ENCODE peak calls at places on chromosomes 6 and 20, in eight cellular contexts. I is AG20443; R is naive B cell; N is activated CD8-positive, alpha-beta memory T cell treated with anti-CD3 and anti-CD28 coated beads, Interleukin-2, amount 50 U/mL, for 48 hours; T is kidney tubule cell; O is effector memory CD4-positive, alpha-beta T cell; Y is stimulated activated CD4-positive, alpha-beta T cell treated with anti-CD3 and anti-CD28 coated beads, Interleukin-2, amount 100 ng/mL, for 24 hours; W is globus pallidus. A is an unnamed sample.

GRCh38 chr6:118485601-118486550 is 62.2 kb upstream of the PLN start:
- DNase-seq in I (no peak), R (no peak), N (no peak), T (no peak), O (no peak), Y (no peak), W (peak), A (peak)

GRCh38 chr6:142802124-142802523 is 142.9 kb downstream of the HIVEP2 start:
- DNase-seq in I (peak), R (no peak), N (no peak), T (peak), O (no peak), Y (peak), W (no peak), A (no peak)

GRCh38 chr6:108914235-108915022 is 66.2 kb downstream of the ARMC2 start:
- DNase-seq in I (no peak), R (no peak), N (peak), T (peak), O (peak), Y (peak), W (no peak), A (peak)

GRCh38 chr20:58640446-58640845 is 10.6 kb upstream of the STX16 start:
- DNase-seq in I (peak), R (no peak), N (peak), T (no peak), O (no peak), Y (no peak), W (no peak), A (no peak)

GRCh38 chr6:132931937-132932336 is 117.6 kb downstream of the RPS12 start:
- DNase-seq in I (peak), R (no peak), N (no peak), T (peak), O (no peak), Y (no peak), W (no peak), A (no peak)

GRCh38 chr6:143620461-143620860 is 57.3 kb upstream of the PHACTR2 start:
- DNase-seq in I (peak), R (no peak), N (no peak), T (no peak), O (no peak), Y (no peak), W (no peak), A (no peak)

GRCh38 chr20:39190666-39191570 is 228.8 kb downstream of the DHX35 start:
- DNase-seq in I (peak), R (no peak), N (no peak), T (peak), O (no peak), Y (no peak), W (no peak), A (no peak)

GRCh38 chr20:5674176-5674660 is 76.0 kb upstream of the SHLD1 start:
- DNase-seq in I (no peak), R (peak), N (no peak), T (peak), O (no peak), Y (peak), W (peak), A (peak)

GRCh38 chr6:148997863-148998262 is 251.0 kb downstream of the UST start:
- DNase-seq in I (peak), R (no peak), N (no peak), T (no peak), O (no peak), Y (no peak), W (no peak), A (no peak)

GRCh38 chr6:150269130-150269856 is 99.5 kb upstream of the IYD start:
- DNase-seq in I (no peak), R (no peak), N (no peak), T (no peak), O (no peak), Y (no peak), W (no peak), A (no peak)

GRCh38 chr6:136983692-136984091 is 61.1 kb downstream of the IL20RA start:
- DNase-seq in I (no peak), R (no peak), N (no peak), T (no peak), O (no peak), Y (no peak), W (no peak), A (no peak)

GRCh38 chr20:46771195-46771588 is 61.7 kb downstream of the SLC2A10 start:
- DNase-seq in I (no peak), R (no peak), N (no peak), T (no peak), O (no peak), Y (no peak), W (no peak), A (no peak)

GRCh38 chr20:32527447-32528055 is 57.6 kb downstream of the NOL4L start:
- DNase-seq in I (no peak), R (no peak), N (no peak), T (no peak), O (no peak), Y (peak), W (no peak), A (no peak)

GRCh38 chr6:10014561-10014960 is 400.3 kb downstream of the TFAP2A start:
- DNase-seq in I (peak), R (no peak), N (no peak), T (peak), O (no peak), Y (no peak), W (no peak), A (no peak)

GRCh38 chr6:12637960-12638641 is 78.5 kb upstream of the PHACTR1 start:
- DNase-seq in I (peak), R (peak), N (peak), T (peak), O (no peak), Y (peak), W (peak), A (peak)

GRCh38 chr6:32475392-32476206 is 35.9 kb downstream of the HLA-DRA start:
- DNase-seq in I (no peak), R (no peak), N (no peak), T (peak), O (no peak), Y (no peak), W (no peak), A (no peak)